ENCODE peak calls at places on chromosomes 12 and 14, in six cellular contexts. W is Panc1, B is K562, X is IMR-90, F is mammary epithelial cell, K is ascending aorta. E is an unnamed sample.

GRCh38 chr12:132510111-132510724 is 20.3 kb downstream of the FBRSL1 start:
- DNase-seq in X (no peak), K (no peak), W (no peak), B (no peak), F (no peak), E (no peak)

GRCh38 chr14:49549881-49550280 is 36.3 kb downstream of the RPS29 start:
- DNase-seq in W (no peak), K (no peak), B (no peak), X (peak; percentile 44), F (peak; percentile 78), E (no peak)

GRCh38 chr14:67166450-67166853 is 22.8 kb upstream of the GARIN2 start:
- DNase-seq in W (peak; percentile 25), X (peak; percentile 58), B (no peak), F (peak; percentile 21), K (no peak), E (no peak)

GRCh38 chr12:70389678-70390077 is 23.6 kb downstream of the KCNMB4 start:
- DNase-seq in B (no peak), K (no peak), W (no peak), F (no peak), X (no peak), E (no peak)

GRCh38 chr14:33972522-33973162 is 21.8 kb upstream of the EGLN3 start:
- DNase-seq in W (no peak), K (no peak), F (no peak), B (no peak), X (no peak), E (no peak)

GRCh38 chr14:23186913-23187654 is 3.6 kb upstream of the SLC7A8 start:
- DNase-seq in F (peak; percentile 44), B (peak; percentile 71), X (peak; percentile 76), W (peak; percentile 30), K (peak; percentile 77), E (peak; percentile 77)

GRCh38 chr12:34298971-34299801 is 276.9 kb downstream of the ALG10 start:
- DNase-seq in F (no peak), W (no peak), X (no peak), B (no peak), K (no peak), E (no peak)

GRCh38 chr14:67599698-67600561 is at the start of gene PIGH:
- DNase-seq in F (peak; percentile 84), B (peak; percentile 90), K (peak; percentile 95), X (peak; percentile 80), W (no peak), E (peak; percentile 75)

GRCh38 chr12:34606749-34607519 is 584.6 kb downstream of the ALG10 start:
- DNase-seq in W (no peak), F (no peak), K (peak; percentile 52), X (no peak), B (no peak), E (no peak)

GRCh38 chr14:84864582-84865271 is 665.2 kb upstream of the FLRT2 start:
- DNase-seq in W (no peak), K (no peak), X (no peak), F (no peak), B (no peak), E (no peak)

GRCh38 chr12:79897617-79898016 is 37.3 kb downstream of the PPP1R12A start:
- DNase-seq in B (no peak), K (no peak), W (no peak), F (peak; percentile 97), X (peak; percentile 95), E (no peak)

GRCh38 chr12:132151766-132152410 is 7.6 kb downstream of the NOC4L start:
- DNase-seq in B (no peak), W (no peak), F (no peak), K (no peak), X (no peak), E (no peak)

GRCh38 chr14:92538412-92539017 is 24.9 kb downstream of the RIN3 start:
- DNase-seq in K (no peak), W (no peak), X (no peak), B (no peak), F (no peak), E (no peak)

GRCh38 chr12:93229494-93230310 is 148.0 kb upstream of the NUDT4 start:
- DNase-seq in X (peak; percentile 96), K (no peak), F (peak; percentile 87), W (peak; percentile 25), B (peak; percentile 40), E (no peak)

GRCh38 chr12:121801601-121802484 is 2.0 kb upstream of the SETD1B start:
- DNase-seq in X (peak; percentile 45), K (no peak), W (no peak), F (peak; percentile 50), B (no peak), E (no peak)

GRCh38 chr12:26863515-26863914 is 30.5 kb upstream of the ITPR2 start:
- DNase-seq in K (no peak), F (no peak), B (no peak), W (no peak), X (peak; percentile 13), E (no peak)

GRCh38 chr12:89325495-89325894 is 26.8 kb downstream of the DUSP6 start:
- DNase-seq in W (no peak), K (no peak), F (no peak), B (no peak), X (no peak), E (no peak)

GRCh38 chr14:96409701-96410100 is 17.8 kb downstream of the AK7 start:
- DNase-seq in F (peak; percentile 20), B (no peak), X (no peak), K (no peak), W (no peak), E (no peak)

GRCh38 chr12:19065871-19066270 is 63.7 kb upstream of the PLEKHA5 start:
- DNase-seq in B (no peak), X (no peak), W (no peak), K (no peak), F (no peak), E (no peak)

GRCh38 chr12:50251619-50252300 is 31.6 kb downstream of the LIMA1 start:
- DNase-seq in F (peak; percentile 60), B (no peak), W (no peak), K (no peak), X (peak; percentile 85), E (no peak)

GRCh38 chr12:118311666-118312065 is 61.0 kb downstream of the TAOK3 start:
- DNase-seq in K (no peak), F (no peak), X (no peak), W (no peak), B (no peak), E (no peak)

GRCh38 chr14:63992858-63993257 is 140.1 kb downstream of the SYNE2 start:
- DNase-seq in X (no peak), B (no peak), F (peak; percentile 86), W (no peak), K (no peak), E (no peak)
- H3K36me3 ChIP-seq in X (no peaks in the 10 kb centered on the region), B (no peaks in the 10 kb centered on the region), F (peaks cover 3% of the 10 kb centered on the region), W (peaks cover 4% of the 10 kb centered on the region), K (peaks cover 30% of the 10 kb centered on the region), E (peaks cover 6% of the 10 kb centered on the region)

GRCh38 chr12:44774815-44775411 is 101.2 kb downstream of the NELL2 start:
- DNase-seq in K (no peak), W (peak; percentile 4), F (peak; percentile 15), X (peak; percentile 1), B (peak; percentile 53), E (peak; percentile 13)
- TF ChIP-seq CTCF in K (peak; percentile 25), W (peak; percentile 83), F (peak; percentile 85), X (peak; percentile 52), B (peak; percentile 69), E (no peak)

DNA sequence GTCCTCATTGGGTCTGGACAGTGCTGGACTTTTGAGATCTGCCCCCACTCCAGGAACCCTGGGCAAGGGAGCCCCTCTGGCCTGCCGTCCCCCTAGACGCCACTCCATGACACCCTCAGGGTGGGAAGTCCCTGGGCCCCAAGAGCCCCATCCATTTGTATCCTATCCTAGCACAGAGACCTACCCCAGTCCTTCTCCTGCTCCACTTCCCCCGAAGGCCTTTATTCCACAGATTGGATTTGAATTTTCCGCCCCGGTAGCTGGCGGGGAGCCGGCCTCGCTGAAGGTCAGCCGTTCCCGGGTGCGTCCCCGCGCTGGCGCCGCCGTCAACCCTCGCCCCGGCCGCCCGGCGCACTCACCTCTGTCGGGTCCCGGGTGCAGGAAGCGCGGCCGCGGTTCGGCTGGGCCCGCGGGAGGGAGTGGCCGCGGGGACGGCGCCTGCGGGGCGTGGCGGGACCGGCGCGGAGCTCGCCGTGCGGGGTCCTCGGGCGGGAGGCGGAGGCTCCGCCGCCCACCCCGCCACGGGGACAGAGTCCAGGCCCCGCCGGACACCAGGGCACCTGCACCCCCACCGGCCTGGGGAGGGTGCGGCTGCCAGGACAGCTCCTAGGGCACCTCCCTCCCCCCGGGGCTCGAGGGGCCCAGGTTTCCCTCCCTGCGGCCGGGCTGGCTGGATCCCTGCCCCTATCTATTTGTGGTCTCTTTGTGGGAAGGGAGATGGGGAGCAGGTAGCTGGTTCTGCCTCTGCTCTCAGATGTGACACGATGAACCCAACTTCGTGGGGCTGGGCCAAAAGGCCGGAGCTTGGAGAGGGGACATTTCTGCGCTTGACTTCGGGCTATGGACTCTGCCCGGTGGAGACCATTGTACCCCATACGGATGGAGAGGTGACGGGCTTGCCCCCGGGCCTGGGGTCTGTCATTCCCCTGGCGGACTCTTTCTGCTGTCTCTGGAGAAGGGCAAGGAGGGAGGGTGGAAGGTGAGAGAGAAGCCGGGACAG is 19.9 kb upstream of the GPR68 start:
- DNase-seq in W (no peak), B (peak; percentile 63), X (no peak), K (no peak), F (no peak), E (no peak)
- H3K4me3 ChIP-seq in W (peak overlapping the region; percentile 33), B (peak overlapping the region; percentile 61), X (peak overlapping the region; percentile 19), K (peak overlapping the region; percentile 50), F (no peak overlapping the region), E (peak overlapping the region; percentile 11)

GRCh38 chr12:113162102-113163029 is 12.8 kb downstream of the CFAP73 start:
- DNase-seq in F (no peak), X (peak; percentile 50), W (no peak), K (no peak), B (no peak), E (no peak)

GRCh38 chr12:113165521-113166450 is 16.3 kb downstream of the CFAP73 start:
- DNase-seq in X (no peak), F (no peak), W (no peak), B (no peak), K (no peak), E (no peak)

GRCh38 chr12:113161415-113162016 is 12.0 kb downstream of the CFAP73 start:
- DNase-seq in K (no peak), W (no peak), F (no peak), X (no peak), B (peak; percentile 90), E (no peak)

GRCh38 chr12:113163030-113163360 is 13.5 kb downstream of the CFAP73 start:
- DNase-seq in B (no peak), K (no peak), X (no peak), F (no peak), W (no peak), E (no peak)

GRCh38 chr12:113164014-113164413 is 14.5 kb downstream of the CFAP73 start:
- DNase-seq in K (no peak), X (no peak), F (no peak), B (no peak), W (no peak), E (no peak)
- H3K36me3 ChIP-seq in K (peaks cover 94% of the 10 kb centered on the region), X (peaks cover 61% of the 10 kb centered on the region), F (peaks cover 18% of the 10 kb centered on the region), B (peaks cover 93% of the 10 kb centered on the region), W (no peaks in the 10 kb centered on the region), E (peaks cover 2% of the 10 kb centered on the region)